ENCODE peak calls at places on chromosomes 1 and 21, in four cellular contexts. Z is AG09309, I is Calu3, R is germinal center. A is an unnamed sample.
A peak's percentile ranks its signal among the peaks of the same experiment; 100 is the strongest.

GRCh38 chr1:240500681-240501080 is 111.3 kb downstream of the GREM2 start:
- DNase-seq in R (no peak), Z (no peak), I (no peak), A (no peak)

GRCh38 chr21:32826317-32827167 is 55.0 kb upstream of the PAXBP1 start:
- DNase-seq in Z (no peak), R (peak; percentile 45), I (peak; percentile 48), A (peak; percentile 27)

GRCh38 chr1:8202182-8202905 is 115.6 kb upstream of the SLC45A1 start:
- DNase-seq in R (no peak), I (peak; percentile 74), Z (no peak), A (peak; percentile 64)

GRCh38 chr1:244751271-244751895 is 84.1 kb upstream of the COX20 start:
- DNase-seq in I (no peak), Z (no peak), R (no peak), A (no peak)

GRCh38 chr21:39385299-39386145 is 36.6 kb upstream of the HMGN1 start:
- DNase-seq in I (peak; percentile 68), R (peak; percentile 88), Z (peak; percentile 33), A (peak; percentile 46)

GRCh38 chr1:176434200-176434599 is 28.8 kb upstream of the PAPPA2 start:
- DNase-seq in R (no peak), I (no peak), Z (no peak), A (no peak)

GRCh38 chr1:94039871-94040569 is 80.9 kb downstream of the ABCA4 start:
- DNase-seq in R (no peak), I (no peak), Z (no peak), A (peak; percentile 33)

GRCh38 chr1:148309940-148310500 is 157.9 kb upstream of the NBPF11 start:
- DNase-seq in R (no peak), I (no peak), Z (no peak), A (no peak)

GRCh38 chr1:113545210-113545609 is 154.9 kb downstream of the MAGI3 start:
- DNase-seq in Z (no peak), R (no peak), I (no peak), A (no peak)

GRCh38 chr1:199808110-199808870 is 219.2 kb upstream of the NR5A2 start:
- DNase-seq in R (no peak), Z (no peak), I (no peak), A (no peak)

GRCh38 chr21:44398499-44398898 is 45.1 kb downstream of the TRPM2 start:
- DNase-seq in I (no peak), R (no peak), Z (peak; percentile 4), A (no peak)

GRCh38 chr1:7046314-7046713 is 261.1 kb downstream of the CAMTA1 start:
- DNase-seq in R (no peak), I (peak; percentile 34), Z (peak; percentile 20), A (peak; percentile 85)

A was measured in SJCRH30.